ENCODE peak calls at places on chromosomes 6 and 20, in five cellular contexts. V is SW480; M is activated CD8-positive, alpha-beta memory T cell treated with anti-CD3 and anti-CD28 coated beads, Interleukin-2, amount 50 U/mL, for 48 hours; Q is iris pigment epithelial cell; X is uterus. G is an unnamed sample.
A peak's percentile ranks its signal among the peaks of the same experiment; 100 is the strongest.

GRCh38 chr6:145954985-145955384 is 9.2 kb downstream of the SHPRH start:
- DNase-seq in V (no peak), M (no peak), Q (no peak), X (no peak), G (no peak)

GRCh38 chr20:3430376-3431069 is 23.1 kb upstream of the DNAAF9 start:
- DNase-seq in V (no peak), M (no peak), Q (no peak), X (no peak), G (no peak)

GRCh38 chr20:56347628-56348305 is 11.0 kb upstream of the FAM210B start:
- DNase-seq in V (no peak), M (no peak), Q (no peak), X (no peak), G (no peak)

GRCh38 chr20:47663354-47664067 is 121.8 kb downstream of the SULF2 start:
- DNase-seq in V (peak; percentile 72), M (peak; percentile 91), Q (peak; percentile 68), X (peak; percentile 83), G (peak; percentile 70)

GRCh38 chr6:121755500-121755899 is 320.1 kb downstream of the GJA1 start:
- DNase-seq in V (no peak), M (no peak), Q (no peak), X (no peak), G (no peak)

GRCh38 chr6:2565499-2565898 is 185.2 kb downstream of the MYLK4 start:
- DNase-seq in V (no peak), M (no peak), Q (no peak), X (no peak), G (no peak)

GRCh38 chr6:30325150-30325872 is 1.4 kb upstream of the TRIM39 start:
- DNase-seq in V (no peak), M (no peak), Q (peak; percentile 68), X (no peak), G (peak; percentile 88)

GRCh38 chr6:20875369-20875963 is 341.2 kb downstream of the CDKAL1 start:
- DNase-seq in V (peak; percentile 37), M (no peak), Q (peak; percentile 68), X (no peak), G (peak; percentile 38)

GRCh38 chr6:124676033-124676432 is 286.2 kb upstream of the RNF217 start:
- DNase-seq in V (no peak), M (no peak), Q (peak; percentile 94), X (no peak), G (peak; percentile 37)

GRCh38 chr6:75460636-75461035 is 33.0 kb downstream of the FILIP1 start:
- DNase-seq in V (no peak), M (no peak), Q (peak; percentile 59), X (no peak), G (peak; percentile 44)

GRCh38 chr20:40265872-40266533 is 423.0 kb downstream of the MAFB start:
- DNase-seq in V (peak; percentile 49), M (no peak), Q (peak; percentile 14), X (no peak), G (peak; percentile 72)

GRCh38 chr20:54165014-54165413 is 8.8 kb downstream of the CYP24A1 start:
- DNase-seq in V (no peak), M (no peak), Q (no peak), X (no peak), G (no peak)

GRCh38 chr6:63816401-63816975 is 180.9 kb downstream of the PHF3 start:
- DNase-seq in V (no peak), M (no peak), Q (no peak), X (no peak), G (no peak)

GRCh38 chr20:49595811-49596545 is 28.0 kb upstream of the PTGIS start:
- DNase-seq in V (peak; percentile 96), M (peak; percentile 92), Q (peak; percentile 89), X (peak; percentile 71), G (peak; percentile 82)

GRCh38 chr6:152054441-152054840 is 247.0 kb downstream of the ESR1 start:
- DNase-seq in V (peak; percentile 28), M (no peak), Q (peak; percentile 6), X (no peak), G (peak; percentile 81)

GRCh38 chr20:20553534-20553933 is 158.9 kb downstream of the RALGAPA2 start:
- DNase-seq in V (no peak), M (no peak), Q (no peak), X (no peak), G (no peak)

GRCh38 chr6:125102411-125102810 is 51.2 kb upstream of the TPD52L1 start:
- DNase-seq in V (no peak), M (no peak), Q (peak; percentile 38), X (no peak), G (peak; percentile 40)

GRCh38 chr6:45722876-45723275 is 292.8 kb downstream of the CLIC5 start:
- DNase-seq in V (peak; percentile 16), M (no peak), Q (no peak), X (no peak), G (peak; percentile 12)

GRCh38 chr20:10313701-10314100 is 95.1 kb downstream of the SNAP25 start:
- DNase-seq in V (no peak), M (no peak), Q (peak; percentile 43), X (no peak), G (no peak)

GRCh38 chr6:4179960-4180652 is 44.7 kb upstream of the ECI2 start:
- DNase-seq in V (no peak), M (no peak), Q (peak; percentile 16), X (no peak), G (peak; percentile 38)